ENCODE peak calls at places on chromosomes 5 and 9, in six cellular contexts. G is HCT116, F is GM12878, V is HepG2, Z is H1, U is K562. M is an unnamed sample.

GRCh38 chr5:82421119-82421518 is 143.0 kb upstream of the RPS23 start:
- DNase-seq in U (no peak), Z (no peak), G (peak), V (no peak), F (no peak), M (peak)

GRCh38 chr5:73322453-73323076 is 126.0 kb downstream of the FOXD1 start:
- DNase-seq in U (no peak), G (no peak), F (no peak), V (no peak), Z (no peak), M (no peak)

GRCh38 chr9:94805585-94805984 is 79.1 kb downstream of the AOPEP start:
- DNase-seq in V (no peak), Z (no peak), G (peak), U (no peak), F (peak), M (peak)

GRCh38 chr5:124748687-124749594 is 2.5 kb upstream of the ZNF608 start:
- DNase-seq in F (peak), G (peak), Z (no peak), U (peak), V (peak), M (peak)

GRCh38 chr9:70563437-70564204 is 149.2 kb upstream of the KLF9 start:
- DNase-seq in V (no peak), F (peak), Z (no peak), U (no peak), G (no peak), M (no peak)

GRCh38 chr9:135248721-135249120 is 161.3 kb downstream of the OLFM1 start:
- DNase-seq in F (no peak), G (no peak), Z (no peak), V (no peak), U (no peak), M (no peak)

GRCh38 chr9:69456201-69456600 is 131.2 kb downstream of the ENTREP1 start:
- DNase-seq in U (no peak), F (no peak), V (no peak), G (no peak), Z (no peak), M (no peak)

GRCh38 chr9:135503371-135504261 is 3.1 kb downstream of the MRPS2 start:
- DNase-seq in Z (no peak), V (no peak), G (no peak), U (no peak), F (no peak), M (no peak)

GRCh38 chr5:179303801-179304200 is 41.5 kb downstream of the ADAMTS2 start:
- DNase-seq in V (no peak), F (no peak), G (no peak), U (no peak), Z (no peak), M (no peak)

GRCh38 chr9:72305102-72305546 is 59.9 kb downstream of the ZFAND5 start:
- DNase-seq in F (no peak), V (peak), U (peak), Z (peak), G (peak), M (peak)
- TF ChIP-seq POLR2A in F (no peak), V (no peak), U (no peak), Z (no peak), G (peak), M (peak)

GRCh38 chr5:34656001-34656699 is at the start of gene RAI14:
- DNase-seq in G (peak), Z (peak), F (no peak), V (peak), U (peak), M (peak)
- TF ChIP-seq EZH2 in G (no peak), Z (no peak), F (no peak), V (no peak), U (no peak), M (no peak)

DNA sequence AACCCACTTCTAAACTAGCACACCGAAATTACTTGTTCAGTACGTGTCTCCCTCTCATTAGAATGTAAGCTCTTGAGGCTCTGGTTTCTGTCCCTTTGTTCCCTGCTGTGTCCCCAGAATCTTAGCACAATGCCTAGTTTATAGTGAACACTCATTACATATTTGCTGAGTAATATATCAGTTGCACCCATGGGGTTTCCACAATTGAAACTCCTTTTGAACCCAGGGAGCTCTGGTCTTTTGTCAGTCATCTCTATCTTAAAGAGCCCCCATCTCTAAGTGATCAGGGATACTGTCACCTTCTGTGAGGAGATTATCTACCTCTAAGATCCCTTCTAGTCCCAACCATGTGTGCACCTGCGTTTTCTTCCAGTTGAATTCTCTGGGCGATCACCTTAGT is 12.8 kb downstream of the CAMK4 start:
- DNase-seq in G (no peak), Z (no peak), F (no peak), U (no peak), V (no peak), M (no peak)
- H3K4me3 ChIP-seq in G (no peak), Z (no peak), F (no peak), U (no peak), V (no peak), M (no peak)

DNA sequence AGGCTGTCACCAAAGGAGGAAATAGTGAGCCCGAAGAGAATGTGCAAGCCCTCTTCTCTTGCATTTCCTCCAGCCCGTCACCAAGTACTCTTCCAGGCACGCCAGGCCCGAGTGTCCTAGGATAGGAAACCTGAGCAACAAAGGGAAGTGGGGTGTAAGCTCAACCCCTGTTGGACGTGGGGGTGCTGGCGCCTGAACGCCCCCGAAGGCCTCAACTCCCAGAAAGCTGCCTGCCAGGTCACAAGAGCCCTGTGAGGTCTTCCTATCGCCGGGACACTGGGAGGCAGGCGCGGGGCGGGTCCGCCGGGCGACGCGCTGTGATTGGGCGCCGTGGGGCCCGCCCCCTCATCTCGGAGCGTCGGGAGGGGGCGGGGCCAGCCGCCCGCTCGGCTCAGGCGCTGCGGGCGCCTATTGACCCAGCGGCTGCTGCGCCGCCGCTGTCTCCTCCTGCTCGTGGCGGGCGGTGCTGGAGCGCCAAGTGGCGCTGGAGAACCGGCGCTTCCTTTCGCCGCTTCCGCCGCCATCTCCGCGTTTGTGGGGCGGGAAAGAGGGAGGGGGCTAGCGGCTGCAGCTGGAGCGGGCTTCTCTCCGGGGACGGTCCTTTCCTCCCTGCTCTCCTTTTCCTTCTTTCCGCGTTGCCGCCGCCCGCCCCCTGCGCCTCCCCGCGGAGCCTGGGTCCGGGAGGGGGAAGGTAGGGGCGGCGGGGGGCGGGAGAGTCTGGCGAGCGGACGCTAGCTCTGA is 558 bp upstream of the MAN2A1 start:
- DNase-seq in G (peak), Z (peak), U (peak), F (peak), V (peak), M (peak)
- TF ChIP-seq POLR2A in G (peak), Z (peak), U (peak), F (peak), V (peak), M (peak)

DNA sequence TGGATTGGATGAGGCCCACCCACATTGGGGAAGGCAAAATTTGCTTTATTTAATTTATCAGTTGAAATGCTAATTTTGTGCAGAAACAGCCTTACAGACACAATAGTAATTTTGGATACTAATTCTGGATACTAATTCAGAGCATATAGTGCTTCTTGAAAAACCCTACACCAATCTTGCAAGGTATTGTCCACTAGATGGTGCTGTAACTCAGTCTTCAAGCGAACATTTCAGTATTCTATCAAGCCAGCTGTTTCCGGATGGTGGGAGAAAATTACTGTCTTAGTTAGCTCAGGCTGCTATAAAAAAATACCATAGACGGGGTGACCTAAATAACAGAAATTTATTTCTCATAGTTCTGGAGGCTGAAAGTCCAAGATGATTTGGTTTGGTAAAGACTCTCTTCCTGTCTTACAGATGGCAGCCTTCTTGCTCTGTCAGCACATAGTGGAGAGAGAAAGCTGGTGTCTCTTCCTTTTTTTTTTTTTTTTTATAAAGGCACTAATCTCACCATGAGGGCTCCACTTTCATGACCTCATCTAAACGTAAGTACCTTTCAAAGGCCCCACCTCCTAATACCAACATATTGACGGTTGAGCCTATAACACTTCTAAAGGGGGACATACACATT is 1306.5 kb upstream of the CDH9 start:
- DNase-seq in F (peak), V (peak), Z (peak), U (peak), G (no peak), M (peak)
- TF ChIP-seq EZH2 in F (no peak), V (no peak), Z (no peak), U (no peak), G (no peak), M (no peak)

M was measured in endothelial cell of umbilical vein.